ENCODE peak calls at places on chromosomes 6 and 20, in five cellular contexts. P, W, F, O and T are unnamed samples.

GRCh38 chr6:169851641-169852503 is 100.5 kb downstream of the ERMARD start:
- DNase-seq in P (peak; percentile 93), W (no peak), F (peak; percentile 25), O (no peak), T (no peak)

GRCh38 chr6:46137387-46137786 is 7.6 kb downstream of the ENPP4 start:
- DNase-seq in P (no peak), W (no peak), F (no peak), O (no peak), T (no peak)

GRCh38 chr6:11810039-11810541 is 31.5 kb upstream of the ADTRP start:
- DNase-seq in P (peak; percentile 29), W (no peak), F (peak; percentile 82), O (peak; percentile 89), T (peak; percentile 46)

GRCh38 chr6:6681443-6681842 is 92.9 kb downstream of the LY86 start:
- DNase-seq in P (no peak), W (no peak), F (no peak), O (no peak), T (no peak)

GRCh38 chr20:17295151-17295726 is 68.4 kb downstream of the PCSK2 start:
- DNase-seq in P (no peak), W (no peak), F (no peak), O (no peak), T (no peak)

GRCh38 chr6:65126667-65127066 is 580.4 kb downstream of the EYS start:
- DNase-seq in P (no peak), W (no peak), F (no peak), O (no peak), T (no peak)

GRCh38 chr6:130324657-130325056 is 41.2 kb upstream of the TMEM200A start:
- DNase-seq in P (no peak), W (no peak), F (peak; percentile 90), O (peak; percentile 92), T (no peak)

GRCh38 chr20:33229843-33230242 is 6.0 kb upstream of the BPIFA1 start:
- DNase-seq in P (no peak), W (no peak), F (no peak), O (no peak), T (no peak)

GRCh38 chr6:68343901-68344300 is 291.2 kb upstream of the ADGRB3 start:
- DNase-seq in P (no peak), W (peak; percentile 58), F (peak; percentile 37), O (peak; percentile 1), T (no peak)

GRCh38 chr6:166253277-166254229 is 54.6 kb downstream of the PRR18 start:
- DNase-seq in P (no peak), W (no peak), F (no peak), O (peak; percentile 17), T (no peak)

GRCh38 chr6:72691298-72691697 is 69.4 kb downstream of the KCNQ5 start:
- DNase-seq in P (no peak), W (no peak), F (no peak), O (no peak), T (no peak)

GRCh38 chr20:2102585-2103453 is 1.2 kb downstream of the STK35 start:
- DNase-seq in P (peak; percentile 88), W (peak; percentile 85), F (peak; percentile 82), O (peak; percentile 93), T (peak; percentile 40)

GRCh38 chr20:2101057-2101934 is at the start of gene STK35:
- DNase-seq in P (peak; percentile 64), W (peak; percentile 81), F (no peak), O (no peak), T (no peak)

GRCh38 chr20:2101935-2102584 is 433 bp downstream of the STK35 start:
- DNase-seq in P (peak; percentile 90), W (peak; percentile 92), F (peak; percentile 93), O (peak; percentile 97), T (peak; percentile 21)

GRCh38 chr20:2104236-2104635 is 2.6 kb downstream of the STK35 start:
- DNase-seq in P (no peak), W (no peak), F (no peak), O (no peak), T (no peak)

GRCh38 chr20:2103454-2104153 is 2.0 kb downstream of the STK35 start:
- DNase-seq in P (no peak), W (no peak), F (peak; percentile 10), O (peak; percentile 35), T (no peak)
- H3K4me1 ChIP-seq in P (peaks cover 17% of the 10 kb centered on the region), W (peaks cover 14% of the 10 kb centered on the region), F (peaks cover 2% of the 10 kb centered on the region), O (peaks cover 22% of the 10 kb centered on the region), T (peaks cover 26% of the 10 kb centered on the region)

GRCh38 chr6:1609662-1610496 is at the start of gene FOXC1:
- DNase-seq in P (peak; percentile 97), W (peak; percentile 27), F (peak; percentile 86), O (peak; percentile 96), T (peak; percentile 44)
- H3K27me3 ChIP-seq in P (peaks cover 10% of the 10 kb centered on the region), W (peaks cover 39% of the 10 kb centered on the region), F (peaks cover 45% of the 10 kb centered on the region), O (peaks cover 43% of the 10 kb centered on the region), T (peaks cover 44% of the 10 kb centered on the region)

DNA sequence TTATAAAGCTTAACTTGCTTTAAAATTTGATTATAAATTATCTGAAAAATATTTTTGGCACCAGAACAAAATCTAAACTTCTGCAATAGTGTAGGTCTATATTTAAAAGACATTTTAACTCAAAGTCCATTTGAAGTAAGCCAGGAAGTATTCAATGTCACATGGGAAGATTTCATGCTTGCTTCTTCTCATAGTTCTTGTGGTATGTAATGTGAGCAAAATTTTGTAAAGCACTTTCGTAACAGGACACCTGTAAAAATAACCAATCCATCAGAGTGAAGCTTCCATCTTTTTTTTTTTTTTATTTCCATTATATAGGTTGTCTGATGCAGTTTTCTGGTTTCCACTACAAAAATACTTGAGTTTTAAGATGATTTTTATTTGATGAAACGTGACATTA is 386.1 kb downstream of the LAMA2 start:
- DNase-seq in P (no peak), W (no peak), F (peak; percentile 4), O (no peak), T (no peak)
- H4K20me1 ChIP-seq in P (no peaks in the 10 kb centered on the region), W (no peaks in the 10 kb centered on the region), F (no peaks in the 10 kb centered on the region), O (no peaks in the 10 kb centered on the region), T (no peaks in the 10 kb centered on the region)

GRCh38 chr6:43247115-43247999 is 4.1 kb downstream of the TTBK1 start:
- DNase-seq in P (peak; percentile 66), W (peak; percentile 84), F (peak; percentile 37), O (peak; percentile 67), T (no peak)
- H3K4me1 ChIP-seq in P (peaks cover 4% of the 10 kb centered on the region), W (no peaks in the 10 kb centered on the region), F (no peaks in the 10 kb centered on the region), O (no peaks in the 10 kb centered on the region), T (no peaks in the 10 kb centered on the region)

DNA sequence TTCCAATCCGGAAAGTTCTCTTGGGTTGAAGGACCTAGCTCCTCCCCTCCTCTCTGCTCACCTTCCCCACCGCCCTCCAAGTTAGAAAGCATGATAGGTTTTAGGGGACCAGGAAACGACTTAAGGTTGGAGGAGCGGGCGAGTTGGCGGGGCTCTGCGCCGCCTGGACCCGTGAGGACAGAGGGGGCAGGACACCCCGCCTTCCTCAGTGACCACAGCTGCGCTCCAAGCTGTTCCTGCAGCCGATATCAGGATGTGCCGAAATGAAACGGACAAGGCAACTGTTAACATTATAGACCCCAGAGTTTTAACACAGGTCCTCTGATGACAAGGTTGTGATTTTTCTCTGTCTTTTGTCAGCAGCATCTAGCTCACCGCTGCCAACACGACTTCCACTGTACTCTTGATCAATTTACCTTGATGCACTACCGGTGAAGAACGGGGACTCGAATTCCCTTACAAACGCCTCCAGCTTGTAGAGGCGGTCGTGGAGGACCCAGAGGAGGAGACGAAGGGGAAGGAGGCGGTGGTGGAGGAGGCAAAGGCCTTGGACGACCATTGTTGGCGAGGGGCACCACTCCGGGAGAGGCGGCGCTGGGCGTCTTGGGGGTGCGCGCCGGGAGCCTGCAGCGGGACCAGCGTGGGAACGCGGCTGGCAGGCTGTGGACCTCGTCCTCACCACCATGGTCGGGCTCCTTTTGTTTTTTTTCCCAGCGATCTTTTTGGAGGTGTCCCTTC is at the start of gene GRM1:
- DNase-seq in P (no peak), W (no peak), F (no peak), O (no peak), T (no peak)
- H3K27me3 ChIP-seq in P (peaks cover 19% of the 10 kb centered on the region), W (no peaks in the 10 kb centered on the region), F (peaks cover 3% of the 10 kb centered on the region), O (peaks cover 23% of the 10 kb centered on the region), T (peaks cover 30% of the 10 kb centered on the region)

GRCh38 chr20:62314711-62315302 is 12.0 kb downstream of the ADRM1 start:
- DNase-seq in P (no peak), W (no peak), F (no peak), O (no peak), T (no peak)
- H4K20me1 ChIP-seq in P (no peaks in the 10 kb centered on the region), W (no peaks in the 10 kb centered on the region), F (no peaks in the 10 kb centered on the region), O (no peaks in the 10 kb centered on the region), T (peaks cover 14% of the 10 kb centered on the region)

DNA sequence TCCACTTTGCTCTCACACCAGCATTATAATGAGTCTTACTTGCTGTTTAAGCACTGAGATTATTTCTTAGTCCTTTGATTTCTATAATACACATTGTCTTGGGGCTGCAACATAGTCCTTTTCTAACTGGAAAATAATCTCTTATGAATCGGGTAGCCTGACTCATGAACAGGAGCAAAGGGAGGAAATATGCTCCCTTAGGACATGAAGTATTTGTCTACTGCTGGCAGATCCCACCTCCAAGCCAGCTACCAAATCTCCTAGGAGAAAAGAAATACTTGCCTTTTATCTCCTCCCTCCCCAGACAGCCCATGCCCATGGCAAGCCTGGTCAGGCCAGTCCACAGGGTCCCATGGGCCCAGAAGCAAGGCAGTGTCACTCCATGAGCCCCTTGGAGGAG is 37.0 kb upstream of the SLC4A11 start:
- DNase-seq in P (no peak), W (no peak), F (no peak), O (peak; percentile 11), T (no peak)
- H3K4me1 ChIP-seq in P (no peaks in the 10 kb centered on the region), W (no peaks in the 10 kb centered on the region), F (no peaks in the 10 kb centered on the region), O (no peaks in the 10 kb centered on the region), T (no peaks in the 10 kb centered on the region)

DNA sequence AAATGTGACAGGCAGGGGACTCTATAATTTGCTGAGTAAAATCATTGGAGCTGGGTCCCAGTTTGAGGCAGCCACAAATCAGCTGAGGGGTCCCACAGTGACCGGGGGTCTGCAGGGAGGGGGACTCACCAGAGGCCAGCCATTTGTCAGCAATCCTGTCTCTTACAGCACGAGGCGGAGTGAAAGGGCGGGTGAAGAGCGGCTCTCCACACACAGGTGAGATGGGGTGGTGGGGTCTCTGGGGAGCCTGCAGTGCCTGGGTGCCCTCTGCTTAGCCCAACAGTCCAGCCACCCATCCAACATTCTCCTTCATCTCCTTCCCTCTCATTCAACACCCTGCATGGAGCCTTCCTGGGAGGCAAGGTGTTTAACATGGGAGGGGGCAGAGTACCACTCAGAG is 728 bp downstream of the TMC2 start:
- DNase-seq in P (no peak), W (no peak), F (no peak), O (no peak), T (no peak)
- H3K27me3 ChIP-seq in P (peaks cover 12% of the 10 kb centered on the region), W (peaks cover 25% of the 10 kb centered on the region), F (peaks cover 21% of the 10 kb centered on the region), O (peaks cover 57% of the 10 kb centered on the region), T (peaks cover 58% of the 10 kb centered on the region)

DNA sequence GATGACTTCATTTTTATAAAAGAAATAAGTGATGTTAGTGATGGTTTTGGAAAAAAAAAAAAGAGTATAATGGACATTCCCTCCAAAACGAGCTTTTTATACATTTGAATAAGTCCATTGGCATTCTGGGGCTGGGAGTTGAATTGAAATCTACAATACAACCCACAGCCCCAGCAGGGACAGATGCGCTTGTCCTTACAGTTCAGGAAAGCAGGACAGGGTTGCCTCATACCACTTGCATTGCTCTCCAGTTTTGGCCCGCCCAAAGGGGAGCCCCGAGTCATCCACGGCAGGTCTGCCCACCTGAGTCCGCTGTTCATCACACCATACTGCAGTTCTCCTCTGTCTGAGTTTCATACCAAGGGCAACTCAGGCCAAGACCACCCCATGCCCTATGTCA is 46.2 kb downstream of the VAPB start:
- DNase-seq in P (no peak), W (no peak), F (no peak), O (no peak), T (no peak)
- H4K20me1 ChIP-seq in P (no peaks in the 10 kb centered on the region), W (peaks cover 5% of the 10 kb centered on the region), F (no peaks in the 10 kb centered on the region), O (peaks cover 8% of the 10 kb centered on the region), T (peaks cover 3% of the 10 kb centered on the region)

GRCh38 chr6:144346719-144347446 is 61.7 kb downstream of the UTRN start:
- DNase-seq in P (peak; percentile 90), W (no peak), F (peak; percentile 87), O (peak; percentile 93), T (no peak)
- H3K4me1 ChIP-seq in P (peaks cover 87% of the 10 kb centered on the region), W (peaks cover 23% of the 10 kb centered on the region), F (peaks cover 10% of the 10 kb centered on the region), O (peaks cover 42% of the 10 kb centered on the region), T (peaks cover 63% of the 10 kb centered on the region)